ENCODE peak calls at places on chromosomes 4 and X, in six cellular contexts. F, P, L, A, O and D are unnamed samples.

GRCh38 chr4:121375262-121375661 is 5.6 kb downstream of the QRFPR start:
- DNase-seq in F (peak), P (no peak), L (no peak), A (no peak), O (no peak), D (no peak)

GRCh38 chr4:21577066-21577465 is 371.5 kb downstream of the KCNIP4 start:
- DNase-seq in F (no peak), P (no peak), L (no peak), A (no peak), O (no peak), D (no peak)

GRCh38 chr4:143386812-143387211 is 50.1 kb downstream of the GAB1 start:
- DNase-seq in F (no peak), P (no peak), L (no peak), A (no peak), O (no peak), D (no peak)

GRCh38 chr4:120225527-120225926 is 158.9 kb upstream of the MAD2L1 start:
- DNase-seq in F (no peak), P (no peak), L (no peak), A (no peak), O (no peak), D (no peak)

GRCh38 chr4:26763649-26764048 is 97.0 kb upstream of the STIM2 start:
- DNase-seq in F (no peak), P (no peak), L (no peak), A (no peak), O (no peak), D (no peak)

GRCh38 chr4:91914176-91914804 is 389.5 kb upstream of the GRID2 start:
- DNase-seq in F (peak), P (no peak), L (no peak), A (no peak), O (no peak), D (no peak)

GRCh38 chr4:7415927-7416686 is 18.6 kb downstream of the PSAPL1 start:
- DNase-seq in F (no peak), P (no peak), L (no peak), A (no peak), O (no peak), D (no peak)

GRCh38 chrX:129359269-129359668 is 164.0 kb downstream of the SMARCA1 start:
- DNase-seq in F (no peak), P (no peak), L (no peak), A (no peak), O (no peak), D (no peak)

GRCh38 chrX:136816970-136817369 is 36.2 kb upstream of the ARHGEF6 start:
- DNase-seq in F (no peak), P (no peak), L (no peak), A (no peak), O (no peak), D (no peak)

GRCh38 chr4:182425302-182425701 is 182.1 kb downstream of the TENM3 start:
- DNase-seq in F (no peak), P (no peak), L (no peak), A (no peak), O (no peak), D (no peak)